ENCODE peak calls at places on chromosome 17, in five cellular contexts. One of them, this sample, is unnamed.

GRCh38 chr17:48735057-48735341 is 6.4 kb upstream of the HOXB13 start:
- DNase-seq in progenitor cell of endocrine pancreas: no peak
- DNase-seq in OCI-LY7: no peak
- DNase-seq in body of pancreas: no peak
- DNase-seq in AG09319: no peak
- DNase-seq in this sample: no peak

GRCh38 chr17:751269-752001 is 629 bp downstream of the GEMIN4 start:
- DNase-seq in progenitor cell of endocrine pancreas: no peak
- DNase-seq in OCI-LY7: peak
- DNase-seq in body of pancreas: peak
- DNase-seq in AG09319: no peak
- DNase-seq in this sample: peak

GRCh38 chr17:47776330-47777197 is 43.5 kb downstream of the TBX21 start:
- DNase-seq in progenitor cell of endocrine pancreas: no peak
- DNase-seq in OCI-LY7: peak
- DNase-seq in body of pancreas: peak
- DNase-seq in AG09319: peak
- DNase-seq in this sample: no peak

GRCh38 chr17:58501451-58501850 is 13.0 kb downstream of the MTMR4 start:
- DNase-seq in progenitor cell of endocrine pancreas: no peak
- DNase-seq in OCI-LY7: no peak
- DNase-seq in body of pancreas: no peak
- DNase-seq in AG09319: no peak
- DNase-seq in this sample: no peak

GRCh38 chr17:72984145-72984924 is 108.2 kb downstream of the SLC39A11 start:
- DNase-seq in progenitor cell of endocrine pancreas: no peak
- DNase-seq in OCI-LY7: no peak
- DNase-seq in body of pancreas: no peak
- DNase-seq in AG09319: peak
- DNase-seq in this sample: no peak

GRCh38 chr17:49353607-49354006 is 8.4 kb downstream of the ZNF652 start:
- DNase-seq in progenitor cell of endocrine pancreas: no peak
- DNase-seq in OCI-LY7: no peak
- DNase-seq in body of pancreas: no peak
- DNase-seq in AG09319: no peak
- DNase-seq in this sample: no peak

GRCh38 chr17:63697341-63698286 is 2.3 kb downstream of the LIMD2 start:
- DNase-seq in progenitor cell of endocrine pancreas: no peak
- DNase-seq in OCI-LY7: peak
- DNase-seq in body of pancreas: peak
- DNase-seq in AG09319: no peak
- DNase-seq in this sample: peak

GRCh38 chr17:14304876-14305636 is 4.2 kb downstream of the HS3ST3B1 start:
- DNase-seq in progenitor cell of endocrine pancreas: no peak
- DNase-seq in OCI-LY7: no peak
- DNase-seq in body of pancreas: no peak
- DNase-seq in AG09319: no peak
- DNase-seq in this sample: no peak

GRCh38 chr17:56681561-56682266 is 88.2 kb downstream of the NOG start:
- DNase-seq in progenitor cell of endocrine pancreas: no peak
- DNase-seq in OCI-LY7: no peak
- DNase-seq in body of pancreas: no peak
- DNase-seq in AG09319: no peak
- DNase-seq in this sample: no peak

GRCh38 chr17:76685846-76686245 is 24.9 kb downstream of the MXRA7 start:
- DNase-seq in progenitor cell of endocrine pancreas: no peak
- DNase-seq in OCI-LY7: no peak
- DNase-seq in body of pancreas: no peak
- DNase-seq in AG09319: no peak
- DNase-seq in this sample: peak

GRCh38 chr17:45942284-45942683 is 47.9 kb downstream of the MAPT start:
- DNase-seq in progenitor cell of endocrine pancreas: no peak
- DNase-seq in OCI-LY7: no peak
- DNase-seq in body of pancreas: peak
- DNase-seq in AG09319: no peak
- DNase-seq in this sample: no peak

GRCh38 chr17:79401704-79402075 is 209.2 kb downstream of the RBFOX3 start:
- DNase-seq in progenitor cell of endocrine pancreas: no peak
- DNase-seq in OCI-LY7: no peak
- DNase-seq in body of pancreas: no peak
- DNase-seq in AG09319: no peak
- DNase-seq in this sample: no peak

DNA sequence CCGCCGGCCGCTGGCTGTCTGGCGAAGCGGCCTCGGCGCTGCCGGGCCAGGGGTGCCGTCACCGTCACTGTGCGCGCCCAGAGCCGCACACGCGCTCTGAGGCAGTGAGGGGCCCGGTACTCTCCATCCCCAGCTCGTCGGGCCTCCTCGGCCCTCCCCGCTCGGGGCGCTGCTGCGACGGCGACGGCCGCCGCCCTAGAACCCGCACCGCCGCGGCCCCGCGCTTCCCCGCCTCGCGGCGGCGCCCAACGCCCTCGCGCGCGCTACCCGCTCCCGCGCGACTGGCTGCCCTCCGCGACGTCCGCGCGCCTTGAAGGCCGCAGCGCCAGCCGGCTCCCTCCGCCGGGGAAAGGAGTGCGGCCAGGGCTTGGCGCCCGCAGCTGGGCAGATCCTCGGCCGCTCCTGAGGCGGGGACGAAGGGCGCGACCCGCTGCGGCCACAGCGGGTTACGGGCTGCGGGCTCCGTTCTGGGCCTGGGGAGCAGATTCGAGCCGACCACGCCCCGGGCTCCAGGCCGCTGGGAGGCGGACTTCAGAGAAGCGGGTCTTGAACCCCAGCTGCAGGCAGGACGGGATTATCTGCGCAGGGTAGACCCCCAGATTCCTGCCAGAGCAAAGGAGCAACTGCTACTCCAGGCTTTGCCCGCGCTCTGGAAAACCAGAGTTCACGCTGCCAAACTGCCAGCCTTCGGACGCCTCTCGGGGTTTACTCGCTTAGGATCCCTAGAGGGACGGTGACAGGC is at the start of gene ULK2:
- DNase-seq in progenitor cell of endocrine pancreas: peak
- DNase-seq in OCI-LY7: peak
- DNase-seq in body of pancreas: peak
- DNase-seq in AG09319: peak
- DNase-seq in this sample: peak
- TF ChIP-seq CTCF in progenitor cell of endocrine pancreas: peak
- TF ChIP-seq CTCF in OCI-LY7: peak
- TF ChIP-seq CTCF in body of pancreas: no peak
- TF ChIP-seq CTCF in AG09319: peak
- TF ChIP-seq CTCF in this sample: peak

GRCh38 chr17:17745476-17746455 is 64.5 kb downstream of the RAI1 start:
- DNase-seq in progenitor cell of endocrine pancreas: no peak
- DNase-seq in OCI-LY7: no peak
- DNase-seq in body of pancreas: no peak
- DNase-seq in AG09319: no peak
- DNase-seq in this sample: no peak

GRCh38 chr17:17748604-17749003 is 67.3 kb downstream of the RAI1 start:
- DNase-seq in progenitor cell of endocrine pancreas: no peak
- DNase-seq in OCI-LY7: no peak
- DNase-seq in body of pancreas: no peak
- DNase-seq in AG09319: no peak
- DNase-seq in this sample: no peak

GRCh38 chr17:17749921-17750320 is 68.7 kb downstream of the RAI1 start:
- DNase-seq in progenitor cell of endocrine pancreas: peak
- DNase-seq in OCI-LY7: peak
- DNase-seq in body of pancreas: peak
- DNase-seq in AG09319: no peak
- DNase-seq in this sample: no peak

GRCh38 chr17:17749025-17749772 is 67.9 kb downstream of the RAI1 start:
- DNase-seq in progenitor cell of endocrine pancreas: no peak
- DNase-seq in OCI-LY7: peak
- DNase-seq in body of pancreas: no peak
- DNase-seq in AG09319: no peak
- DNase-seq in this sample: no peak

GRCh38 chr17:17748179-17748578 is 66.9 kb downstream of the RAI1 start:
- DNase-seq in progenitor cell of endocrine pancreas: no peak
- DNase-seq in OCI-LY7: no peak
- DNase-seq in body of pancreas: no peak
- DNase-seq in AG09319: no peak
- DNase-seq in this sample: no peak
- TF ChIP-seq CTCF in progenitor cell of endocrine pancreas: peak
- TF ChIP-seq CTCF in OCI-LY7: peak
- TF ChIP-seq CTCF in body of pancreas: no peak
- TF ChIP-seq CTCF in AG09319: no peak
- TF ChIP-seq CTCF in this sample: no peak

GRCh38 chr17:3826191-3826590 is 19.9 kb downstream of the NCBP3 start:
- DNase-seq in progenitor cell of endocrine pancreas: no peak
- DNase-seq in OCI-LY7: no peak
- DNase-seq in body of pancreas: no peak
- DNase-seq in AG09319: no peak
- DNase-seq in this sample: no peak

GRCh38 chr17:3828852-3829232 is 17.2 kb downstream of the NCBP3 start:
- DNase-seq in progenitor cell of endocrine pancreas: no peak
- DNase-seq in OCI-LY7: no peak
- DNase-seq in body of pancreas: no peak
- DNase-seq in AG09319: no peak
- DNase-seq in this sample: no peak

GRCh38 chr17:3828151-3828851 is 17.7 kb downstream of the NCBP3 start:
- DNase-seq in progenitor cell of endocrine pancreas: no peak
- DNase-seq in OCI-LY7: no peak
- DNase-seq in body of pancreas: no peak
- DNase-seq in AG09319: peak
- DNase-seq in this sample: no peak

GRCh38 chr17:3827124-3827773 is 18.8 kb downstream of the NCBP3 start:
- DNase-seq in progenitor cell of endocrine pancreas: peak
- DNase-seq in OCI-LY7: peak
- DNase-seq in body of pancreas: peak
- DNase-seq in AG09319: no peak
- DNase-seq in this sample: peak
- TF ChIP-seq CTCF in progenitor cell of endocrine pancreas: peak
- TF ChIP-seq CTCF in OCI-LY7: peak
- TF ChIP-seq CTCF in body of pancreas: peak
- TF ChIP-seq CTCF in AG09319: peak
- TF ChIP-seq CTCF in this sample: peak

DNA sequence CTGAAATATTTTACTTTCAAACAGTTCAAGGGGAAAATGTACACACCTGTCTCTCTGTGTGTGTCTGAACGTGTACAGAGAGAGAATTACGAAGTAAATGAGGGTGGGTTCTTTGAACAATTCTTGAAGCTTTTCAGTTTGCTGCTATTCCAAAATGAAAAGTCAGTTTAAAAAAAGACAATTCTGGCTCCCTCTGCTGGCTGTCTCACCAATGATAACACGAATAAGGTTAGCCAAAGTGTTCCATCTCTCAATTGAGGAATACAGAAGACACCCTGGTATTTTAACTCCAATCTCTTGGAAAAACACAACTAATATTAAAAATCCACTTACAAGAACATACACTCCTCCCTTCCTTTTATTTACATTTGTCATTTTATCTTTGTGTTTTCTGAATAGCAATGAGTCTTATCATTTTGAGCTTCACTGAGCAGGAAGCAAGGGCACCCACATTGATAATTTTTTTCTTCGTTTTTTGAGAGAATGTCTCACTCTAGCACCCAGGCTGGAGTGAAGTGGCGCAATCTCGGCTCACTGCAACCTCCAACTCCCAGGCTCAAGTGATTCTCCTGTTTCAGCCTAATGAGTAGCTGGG is 20.5 kb downstream of the EFTUD2 start:
- DNase-seq in progenitor cell of endocrine pancreas: no peak
- DNase-seq in OCI-LY7: peak
- DNase-seq in body of pancreas: peak
- DNase-seq in AG09319: no peak
- DNase-seq in this sample: no peak
- TF ChIP-seq CTCF in progenitor cell of endocrine pancreas: peak
- TF ChIP-seq CTCF in OCI-LY7: peak
- TF ChIP-seq CTCF in body of pancreas: peak
- TF ChIP-seq CTCF in AG09319: peak
- TF ChIP-seq CTCF in this sample: peak

This sample was measured in CD14-positive monocyte.